ENCODE peak calls at places on chromosomes 13 and 19, in ten cellular contexts. One of them, this sample, is unnamed.

GRCh38 chr13:110700186-110700585 is 5.7 kb downstream of the CARS2 start:
- DNase-seq in fibroblast of pulmonary artery: no peak
- DNase-seq in cardiac muscle cell: no peak
- DNase-seq in activated B cell treated with CpG ODN at 0.5 μM for 24 hours: no peak
- DNase-seq in fibroblast of mammary gland: no peak
- DNase-seq in HepG2: no peak
- DNase-seq in CD4-positive, alpha-beta T cell: no peak
- DNase-seq in astrocyte: no peak
- DNase-seq in Caco-2: no peak
- DNase-seq in coronary artery: no peak
- DNase-seq in this sample: no peak

GRCh38 chr19:14114854-14115253 is 2.7 kb downstream of the PRKACA start:
- DNase-seq in fibroblast of pulmonary artery: no peak
- DNase-seq in cardiac muscle cell: peak; percentile 44
- DNase-seq in activated B cell treated with CpG ODN at 0.5 μM for 24 hours: peak; percentile 48
- DNase-seq in fibroblast of mammary gland: peak; percentile 25
- DNase-seq in HepG2: no peak
- DNase-seq in CD4-positive, alpha-beta T cell: peak; percentile 28
- DNase-seq in astrocyte: no peak
- DNase-seq in Caco-2: no peak
- DNase-seq in coronary artery: no peak
- DNase-seq in this sample: peak; percentile 40

GRCh38 chr19:45681391-45682015 is 10.2 kb downstream of the SNRPD2 start:
- DNase-seq in fibroblast of pulmonary artery: peak; percentile 80
- DNase-seq in cardiac muscle cell: peak; percentile 77
- DNase-seq in activated B cell treated with CpG ODN at 0.5 μM for 24 hours: peak; percentile 92
- DNase-seq in fibroblast of mammary gland: peak; percentile 67
- DNase-seq in HepG2: peak; percentile 63
- DNase-seq in CD4-positive, alpha-beta T cell: peak; percentile 86
- DNase-seq in astrocyte: peak; percentile 52
- DNase-seq in Caco-2: peak; percentile 88
- DNase-seq in coronary artery: peak; percentile 92
- DNase-seq in this sample: peak; percentile 86

GRCh38 chr13:79440958-79441553 is 35.0 kb upstream of the RBM26 start:
- DNase-seq in fibroblast of pulmonary artery: no peak
- DNase-seq in cardiac muscle cell: no peak
- DNase-seq in activated B cell treated with CpG ODN at 0.5 μM for 24 hours: no peak
- DNase-seq in fibroblast of mammary gland: no peak
- DNase-seq in HepG2: no peak
- DNase-seq in CD4-positive, alpha-beta T cell: no peak
- DNase-seq in astrocyte: no peak
- DNase-seq in Caco-2: no peak
- DNase-seq in coronary artery: no peak
- DNase-seq in this sample: no peak

GRCh38 chr13:21344662-21345176 is 114.4 kb downstream of the ZDHHC20 start:
- DNase-seq in fibroblast of pulmonary artery: no peak
- DNase-seq in cardiac muscle cell: no peak
- DNase-seq in activated B cell treated with CpG ODN at 0.5 μM for 24 hours: no peak
- DNase-seq in fibroblast of mammary gland: no peak
- DNase-seq in HepG2: no peak
- DNase-seq in CD4-positive, alpha-beta T cell: peak; percentile 24
- DNase-seq in astrocyte: no peak
- DNase-seq in Caco-2: no peak
- DNase-seq in coronary artery: no peak
- DNase-seq in this sample: no peak

GRCh38 chr13:49063526-49063925 is 87.8 kb downstream of the FNDC3A start:
- DNase-seq in fibroblast of pulmonary artery: peak; percentile 36
- DNase-seq in cardiac muscle cell: no peak
- DNase-seq in activated B cell treated with CpG ODN at 0.5 μM for 24 hours: no peak
- DNase-seq in fibroblast of mammary gland: no peak
- DNase-seq in HepG2: no peak
- DNase-seq in CD4-positive, alpha-beta T cell: no peak
- DNase-seq in astrocyte: no peak
- DNase-seq in Caco-2: no peak
- DNase-seq in coronary artery: no peak
- DNase-seq in this sample: peak; percentile 33

GRCh38 chr13:46738055-46738454 is 58.9 kb downstream of the ESD start:
- DNase-seq in fibroblast of pulmonary artery: no peak
- DNase-seq in cardiac muscle cell: no peak
- DNase-seq in activated B cell treated with CpG ODN at 0.5 μM for 24 hours: no peak
- DNase-seq in fibroblast of mammary gland: no peak
- DNase-seq in HepG2: no peak
- DNase-seq in CD4-positive, alpha-beta T cell: no peak
- DNase-seq in astrocyte: no peak
- DNase-seq in Caco-2: no peak
- DNase-seq in coronary artery: no peak
- DNase-seq in this sample: peak; percentile 50

GRCh38 chr13:111508164-111508870 is 187.9 kb downstream of the TEX29 start:
- DNase-seq in fibroblast of pulmonary artery: no peak
- DNase-seq in cardiac muscle cell: no peak
- DNase-seq in activated B cell treated with CpG ODN at 0.5 μM for 24 hours: no peak
- DNase-seq in fibroblast of mammary gland: no peak
- DNase-seq in HepG2: no peak
- DNase-seq in CD4-positive, alpha-beta T cell: no peak
- DNase-seq in astrocyte: no peak
- DNase-seq in Caco-2: no peak
- DNase-seq in coronary artery: no peak
- DNase-seq in this sample: no peak

GRCh38 chr19:18063463-18063862 is 23.3 kb downstream of the IL12RB1 start:
- DNase-seq in fibroblast of pulmonary artery: no peak
- DNase-seq in cardiac muscle cell: peak; percentile 59
- DNase-seq in activated B cell treated with CpG ODN at 0.5 μM for 24 hours: no peak
- DNase-seq in fibroblast of mammary gland: no peak
- DNase-seq in HepG2: peak; percentile 50
- DNase-seq in CD4-positive, alpha-beta T cell: peak; percentile 31
- DNase-seq in astrocyte: no peak
- DNase-seq in Caco-2: no peak
- DNase-seq in coronary artery: no peak
- DNase-seq in this sample: no peak
- TF ChIP-seq CTCF in fibroblast of pulmonary artery: peak; percentile 0
- TF ChIP-seq CTCF in cardiac muscle cell: peak; percentile 14
- TF ChIP-seq CTCF in activated B cell treated with CpG ODN at 0.5 μM for 24 hours: no peak
- TF ChIP-seq CTCF in fibroblast of mammary gland: no peak
- TF ChIP-seq CTCF in HepG2: peak; percentile 58
- TF ChIP-seq CTCF in CD4-positive, alpha-beta T cell: no peak
- TF ChIP-seq CTCF in astrocyte: no peak
- TF ChIP-seq CTCF in Caco-2: no peak
- TF ChIP-seq CTCF in coronary artery: no peak
- TF ChIP-seq CTCF in this sample: no peak

DNA sequence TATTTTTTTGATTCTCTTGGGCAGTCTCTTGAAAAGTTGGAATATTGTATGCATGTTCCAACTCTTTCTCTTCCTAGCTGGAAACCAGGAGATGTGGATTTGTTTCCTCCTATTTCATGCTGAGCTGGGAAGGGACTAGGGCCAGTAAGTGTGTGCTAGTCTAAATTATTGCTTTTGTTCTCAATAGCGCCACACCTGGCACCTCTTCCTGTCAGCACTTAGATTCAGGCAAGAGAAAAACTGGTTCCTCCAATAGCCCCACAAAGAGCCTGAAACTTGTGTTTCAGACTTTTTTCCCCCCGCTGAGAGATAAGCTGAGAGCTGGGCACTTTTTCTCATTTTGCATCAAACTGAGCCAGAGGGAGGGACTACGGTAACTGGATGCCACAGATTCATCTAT is 353.4 kb downstream of the OLFM4 start:
- DNase-seq in fibroblast of pulmonary artery: no peak
- DNase-seq in cardiac muscle cell: peak; percentile 23
- DNase-seq in activated B cell treated with CpG ODN at 0.5 μM for 24 hours: no peak
- DNase-seq in fibroblast of mammary gland: no peak
- DNase-seq in HepG2: no peak
- DNase-seq in CD4-positive, alpha-beta T cell: no peak
- DNase-seq in astrocyte: no peak
- DNase-seq in Caco-2: no peak
- DNase-seq in coronary artery: no peak
- DNase-seq in this sample: no peak
- TF ChIP-seq CTCF in fibroblast of pulmonary artery: no peak
- TF ChIP-seq CTCF in cardiac muscle cell: no peak
- TF ChIP-seq CTCF in activated B cell treated with CpG ODN at 0.5 μM for 24 hours: no peak
- TF ChIP-seq CTCF in fibroblast of mammary gland: no peak
- TF ChIP-seq CTCF in HepG2: no peak
- TF ChIP-seq CTCF in CD4-positive, alpha-beta T cell: no peak
- TF ChIP-seq CTCF in astrocyte: no peak
- TF ChIP-seq CTCF in Caco-2: no peak
- TF ChIP-seq CTCF in coronary artery: no peak
- TF ChIP-seq CTCF in this sample: no peak

GRCh38 chr13:71871844-71872243 is 4.8 kb upstream of the DACH1 start:
- DNase-seq in fibroblast of pulmonary artery: no peak
- DNase-seq in cardiac muscle cell: no peak
- DNase-seq in activated B cell treated with CpG ODN at 0.5 μM for 24 hours: no peak
- DNase-seq in fibroblast of mammary gland: no peak
- DNase-seq in HepG2: no peak
- DNase-seq in CD4-positive, alpha-beta T cell: no peak
- DNase-seq in astrocyte: no peak
- DNase-seq in Caco-2: no peak
- DNase-seq in coronary artery: no peak
- DNase-seq in this sample: no peak

GRCh38 chr13:71875823-71876222 is 8.8 kb upstream of the DACH1 start:
- DNase-seq in fibroblast of pulmonary artery: no peak
- DNase-seq in cardiac muscle cell: no peak
- DNase-seq in activated B cell treated with CpG ODN at 0.5 μM for 24 hours: no peak
- DNase-seq in fibroblast of mammary gland: no peak
- DNase-seq in HepG2: no peak
- DNase-seq in CD4-positive, alpha-beta T cell: no peak
- DNase-seq in astrocyte: no peak
- DNase-seq in Caco-2: no peak
- DNase-seq in coronary artery: no peak
- DNase-seq in this sample: no peak

GRCh38 chr13:71873418-71874276 is 6.6 kb upstream of the DACH1 start:
- DNase-seq in fibroblast of pulmonary artery: no peak
- DNase-seq in cardiac muscle cell: no peak
- DNase-seq in activated B cell treated with CpG ODN at 0.5 μM for 24 hours: no peak
- DNase-seq in fibroblast of mammary gland: no peak
- DNase-seq in HepG2: no peak
- DNase-seq in CD4-positive, alpha-beta T cell: no peak
- DNase-seq in astrocyte: no peak
- DNase-seq in Caco-2: no peak
- DNase-seq in coronary artery: no peak
- DNase-seq in this sample: no peak

GRCh38 chr13:71876648-71877279 is 9.8 kb upstream of the DACH1 start:
- DNase-seq in fibroblast of pulmonary artery: no peak
- DNase-seq in cardiac muscle cell: no peak
- DNase-seq in activated B cell treated with CpG ODN at 0.5 μM for 24 hours: no peak
- DNase-seq in fibroblast of mammary gland: no peak
- DNase-seq in HepG2: no peak
- DNase-seq in CD4-positive, alpha-beta T cell: no peak
- DNase-seq in astrocyte: no peak
- DNase-seq in Caco-2: no peak
- DNase-seq in coronary artery: no peak
- DNase-seq in this sample: no peak

GRCh38 chr13:71874490-71874889 is 7.5 kb upstream of the DACH1 start:
- DNase-seq in fibroblast of pulmonary artery: no peak
- DNase-seq in cardiac muscle cell: no peak
- DNase-seq in activated B cell treated with CpG ODN at 0.5 μM for 24 hours: no peak
- DNase-seq in fibroblast of mammary gland: no peak
- DNase-seq in HepG2: no peak
- DNase-seq in CD4-positive, alpha-beta T cell: no peak
- DNase-seq in astrocyte: no peak
- DNase-seq in Caco-2: no peak
- DNase-seq in coronary artery: no peak
- DNase-seq in this sample: no peak
- TF ChIP-seq CTCF in fibroblast of pulmonary artery: no peak
- TF ChIP-seq CTCF in cardiac muscle cell: no peak
- TF ChIP-seq CTCF in activated B cell treated with CpG ODN at 0.5 μM for 24 hours: no peak
- TF ChIP-seq CTCF in fibroblast of mammary gland: no peak
- TF ChIP-seq CTCF in HepG2: no peak
- TF ChIP-seq CTCF in CD4-positive, alpha-beta T cell: no peak
- TF ChIP-seq CTCF in astrocyte: no peak
- TF ChIP-seq CTCF in Caco-2: no peak
- TF ChIP-seq CTCF in coronary artery: no peak
- TF ChIP-seq CTCF in this sample: no peak

GRCh38 chr19:19737559-19738332 is 4.8 kb upstream of the ZNF14 start:
- DNase-seq in fibroblast of pulmonary artery: no peak
- DNase-seq in cardiac muscle cell: no peak
- DNase-seq in activated B cell treated with CpG ODN at 0.5 μM for 24 hours: no peak
- DNase-seq in fibroblast of mammary gland: no peak
- DNase-seq in HepG2: no peak
- DNase-seq in CD4-positive, alpha-beta T cell: no peak
- DNase-seq in astrocyte: no peak
- DNase-seq in Caco-2: no peak
- DNase-seq in coronary artery: peak; percentile 65
- DNase-seq in this sample: no peak
- TF ChIP-seq CTCF in fibroblast of pulmonary artery: no peak
- TF ChIP-seq CTCF in cardiac muscle cell: no peak
- TF ChIP-seq CTCF in activated B cell treated with CpG ODN at 0.5 μM for 24 hours: no peak
- TF ChIP-seq CTCF in fibroblast of mammary gland: no peak
- TF ChIP-seq CTCF in HepG2: no peak
- TF ChIP-seq CTCF in CD4-positive, alpha-beta T cell: no peak
- TF ChIP-seq CTCF in astrocyte: no peak
- TF ChIP-seq CTCF in Caco-2: no peak
- TF ChIP-seq CTCF in coronary artery: no peak
- TF ChIP-seq CTCF in this sample: no peak

GRCh38 chr13:30247406-30247805 is 59.9 kb downstream of the KATNAL1 start:
- DNase-seq in fibroblast of pulmonary artery: no peak
- DNase-seq in cardiac muscle cell: no peak
- DNase-seq in activated B cell treated with CpG ODN at 0.5 μM for 24 hours: no peak
- DNase-seq in fibroblast of mammary gland: no peak
- DNase-seq in HepG2: no peak
- DNase-seq in CD4-positive, alpha-beta T cell: no peak
- DNase-seq in astrocyte: no peak
- DNase-seq in Caco-2: no peak
- DNase-seq in coronary artery: no peak
- DNase-seq in this sample: no peak
- TF ChIP-seq CTCF in fibroblast of pulmonary artery: no peak
- TF ChIP-seq CTCF in cardiac muscle cell: no peak
- TF ChIP-seq CTCF in activated B cell treated with CpG ODN at 0.5 μM for 24 hours: no peak
- TF ChIP-seq CTCF in fibroblast of mammary gland: no peak
- TF ChIP-seq CTCF in HepG2: no peak
- TF ChIP-seq CTCF in CD4-positive, alpha-beta T cell: no peak
- TF ChIP-seq CTCF in astrocyte: no peak
- TF ChIP-seq CTCF in Caco-2: no peak
- TF ChIP-seq CTCF in coronary artery: no peak
- TF ChIP-seq CTCF in this sample: no peak

DNA sequence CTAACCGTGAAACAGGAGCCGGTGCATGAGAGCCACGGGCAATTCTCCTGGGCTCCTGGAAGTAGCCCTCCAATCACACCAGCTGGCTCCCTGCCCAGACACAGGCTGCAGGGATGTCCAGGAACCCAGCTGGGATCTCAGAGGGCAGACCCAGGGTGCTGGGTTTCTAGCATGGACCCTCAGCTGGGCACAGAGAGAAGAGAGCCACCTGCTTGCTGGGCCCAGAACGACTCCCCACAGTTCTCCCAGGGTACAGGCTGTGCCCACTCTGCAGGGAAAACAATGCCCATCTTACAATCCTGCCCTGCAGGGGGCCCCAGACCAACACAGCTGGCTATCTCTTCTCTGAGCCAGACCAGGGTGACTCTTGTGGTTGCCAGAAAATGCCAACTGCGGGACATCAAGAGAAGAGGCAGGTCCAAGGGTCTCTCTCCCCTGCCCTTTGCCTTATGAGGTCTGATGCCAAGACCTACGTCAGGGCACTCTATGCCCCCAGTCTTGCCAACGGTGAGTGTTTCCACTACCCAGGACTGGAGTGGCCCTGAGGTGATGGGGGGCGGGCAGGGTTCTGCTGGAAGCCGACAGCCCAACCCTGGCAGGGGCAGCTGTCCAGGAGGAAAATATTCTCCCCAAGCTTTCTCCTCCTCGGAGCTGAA is 64.6 kb downstream of the CEBPG start:
- DNase-seq in fibroblast of pulmonary artery: peak; percentile 29
- DNase-seq in cardiac muscle cell: no peak
- DNase-seq in activated B cell treated with CpG ODN at 0.5 μM for 24 hours: no peak
- DNase-seq in fibroblast of mammary gland: no peak
- DNase-seq in HepG2: no peak
- DNase-seq in CD4-positive, alpha-beta T cell: no peak
- DNase-seq in astrocyte: peak; percentile 13
- DNase-seq in Caco-2: peak; percentile 19
- DNase-seq in coronary artery: no peak
- DNase-seq in this sample: no peak
- TF ChIP-seq CTCF in fibroblast of pulmonary artery: peak; percentile 25
- TF ChIP-seq CTCF in cardiac muscle cell: peak; percentile 36
- TF ChIP-seq CTCF in activated B cell treated with CpG ODN at 0.5 μM for 24 hours: no peak
- TF ChIP-seq CTCF in fibroblast of mammary gland: no peak
- TF ChIP-seq CTCF in HepG2: peak; percentile 11
- TF ChIP-seq CTCF in CD4-positive, alpha-beta T cell: no peak
- TF ChIP-seq CTCF in astrocyte: no peak
- TF ChIP-seq CTCF in Caco-2: peak; percentile 10
- TF ChIP-seq CTCF in coronary artery: no peak
- TF ChIP-seq CTCF in this sample: peak; percentile 11

This sample was measured in cardiac fibroblast.